ENCODE peak calls at places on chromosomes 12 and 14, in five cellular contexts. W, G, V, M and Z are unnamed samples.

GRCh38 chr12:12902036-12902435 is 10.7 kb downstream of the GPRC5A start:
- DNase-seq in W (no peak), G (peak), V (peak), M (peak), Z (no peak)

GRCh38 chr14:50116986-50117385 is 614 bp upstream of the VCPKMT start:
- DNase-seq in W (no peak), G (no peak), V (no peak), M (peak), Z (no peak)

GRCh38 chr12:62660763-62661162 is 194.1 kb downstream of the MON2 start:
- DNase-seq in W (no peak), G (peak), V (no peak), M (no peak), Z (no peak)

GRCh38 chr12:107642240-107642639 is 43.4 kb upstream of the PWP1 start:
- DNase-seq in W (no peak), G (no peak), V (no peak), M (no peak), Z (no peak)

GRCh38 chr12:131101703-131102492 is 148.2 kb downstream of the ADGRD1 start:
- DNase-seq in W (peak), G (no peak), V (no peak), M (no peak), Z (peak)

GRCh38 chr12:25767613-25768012 is 190.9 kb upstream of the RASSF8 start:
- DNase-seq in W (no peak), G (peak), V (no peak), M (no peak), Z (no peak)

GRCh38 chr12:55906056-55906455 is 21.6 kb downstream of the PYM1 start:
- DNase-seq in W (no peak), G (peak), V (no peak), M (no peak), Z (no peak)

GRCh38 chr12:51590347-51591019 is 550 bp upstream of the SCN8A start:
- DNase-seq in W (peak), G (peak), V (peak), M (peak), Z (peak)

GRCh38 chr12:117367006-117367638 is 5.7 kb upstream of the NOS1 start:
- DNase-seq in W (peak), G (peak), V (peak), M (peak), Z (peak)

GRCh38 chr12:56128669-56129209 is 672 bp downstream of the ESYT1 start:
- DNase-seq in W (no peak), G (peak), V (no peak), M (peak), Z (peak)

GRCh38 chr12:80068173-80068572 is 31.2 kb upstream of the OTOGL start:
- DNase-seq in W (no peak), G (no peak), V (no peak), M (no peak), Z (no peak)

GRCh38 chr14:79294506-79294905 is 916.8 kb downstream of the DIO2 start:
- DNase-seq in W (no peak), G (no peak), V (no peak), M (no peak), Z (no peak)

GRCh38 chr12:119082496-119082895 is 96.2 kb upstream of the HSPB8 start:
- DNase-seq in W (peak), G (no peak), V (no peak), M (no peak), Z (no peak)

GRCh38 chr12:67927815-67928214 is 61.4 kb upstream of the IFNG-AS1 start:
- DNase-seq in W (no peak), G (no peak), V (no peak), M (no peak), Z (peak)

GRCh38 chr12:65525501-65526141 is 247.1 kb downstream of the MSRB3 start:
- DNase-seq in W (no peak), G (peak), V (no peak), M (no peak), Z (no peak)

GRCh38 chr12:40971911-40972310 is 216.2 kb upstream of the PDZRN4 start:
- DNase-seq in W (no peak), G (no peak), V (no peak), M (no peak), Z (no peak)

GRCh38 chr14:90820958-90821357 is 4.7 kb upstream of the TTC7B start:
- DNase-seq in W (peak), G (peak), V (no peak), M (no peak), Z (peak)

GRCh38 chr14:64114166-64114565 is 180.0 kb downstream of the ESR2 start:
- DNase-seq in W (no peak), G (no peak), V (no peak), M (peak), Z (no peak)

GRCh38 chr14:54450535-54450934 is 9.4 kb upstream of the CNIH1 start:
- DNase-seq in W (no peak), G (peak), V (no peak), M (peak), Z (no peak)

GRCh38 chr14:92690171-92691011 is 58.0 kb downstream of the LGMN start:
- DNase-seq in W (no peak), G (peak), V (no peak), M (peak), Z (peak)

GRCh38 chr14:30005114-30005698 is 77.6 kb upstream of the PRKD1 start:
- DNase-seq in W (no peak), G (peak), V (no peak), M (peak), Z (no peak)

GRCh38 chr12:77089701-77090220 is 24.4 kb upstream of the E2F7 start:
- DNase-seq in W (no peak), G (peak), V (no peak), M (no peak), Z (no peak)

GRCh38 chr14:92646952-92647461 is 101.4 kb downstream of the LGMN start:
- DNase-seq in W (no peak), G (peak), V (peak), M (no peak), Z (peak)

GRCh38 chr12:123131291-123131831 is 19.5 kb downstream of the PITPNM2 start:
- DNase-seq in W (no peak), G (peak), V (no peak), M (peak), Z (peak)

GRCh38 chr12:48004039-48004940 is at the start of gene COL2A1:
- DNase-seq in W (no peak), G (peak), V (no peak), M (peak), Z (no peak)

GRCh38 chr12:54261817-54262402 is 18.0 kb downstream of the CBX5 start:
- DNase-seq in W (no peak), G (no peak), V (no peak), M (no peak), Z (no peak)

GRCh38 chr14:39467889-39468524 is 35.8 kb upstream of the FBXO33 start:
- DNase-seq in W (no peak), G (peak), V (no peak), M (no peak), Z (no peak)

GRCh38 chr12:124500232-124501079 is 67.0 kb downstream of the NCOR2 start:
- DNase-seq in W (no peak), G (peak), V (no peak), M (no peak), Z (no peak)

GRCh38 chr14:102966256-102966655 is 43.8 kb downstream of the AMN start:
- DNase-seq in W (peak), G (no peak), V (no peak), M (no peak), Z (no peak)

GRCh38 chr14:68479247-68479646 is 313.6 kb downstream of the ZFP36L1 start:
- DNase-seq in W (no peak), G (no peak), V (no peak), M (no peak), Z (no peak)